ENCODE peak calls at places on chromosomes 2 and 18, in six cellular contexts. K is nephron progenitor cell; H is stimulated activated naive B cell treated with anti-CD40 and anti-IgM and Interleukin-4, amounts not matched to agents 10 μg/mL and 1 μg/mL and 100 μg/mL, for 72 hours; T is GM03348; U is psoas muscle; M is dermis blood vessel endothelial cell. O is an unnamed sample.
A peak's percentile ranks its signal among the peaks of the same experiment; 100 is the strongest.

GRCh38 chr2:235445116-235445515 is 48.7 kb upstream of the AGAP1 start:
- DNase-seq in K (no peak), H (no peak), T (no peak), U (no peak), M (no peak), O (no peak)

GRCh38 chr2:211413746-211414145 is 857.3 kb downstream of the CPS1 start:
- DNase-seq in K (no peak), H (no peak), T (no peak), U (no peak), M (no peak), O (no peak)

GRCh38 chr2:41937921-41938708 is 109.7 kb upstream of the PKDCC start:
- DNase-seq in K (no peak), H (no peak), T (no peak), U (no peak), M (no peak), O (no peak)

GRCh38 chr2:152730591-152731333 is 12.3 kb downstream of the ARL6IP6 start:
- DNase-seq in K (no peak), H (no peak), T (peak; percentile 9), U (no peak), M (no peak), O (no peak)

GRCh38 chr2:10297191-10297700 is 5.5 kb upstream of the HPCAL1 start:
- DNase-seq in K (no peak), H (no peak), T (no peak), U (no peak), M (no peak), O (no peak)

GRCh38 chr18:79511271-79511670 is 115.5 kb downstream of the NFATC1 start:
- DNase-seq in K (no peak), H (no peak), T (no peak), U (no peak), M (no peak), O (peak; percentile 18)

GRCh38 chr2:10331033-10331701 is 28.5 kb downstream of the HPCAL1 start:
- DNase-seq in K (peak; percentile 15), H (peak; percentile 24), T (peak; percentile 43), U (peak; percentile 66), M (peak; percentile 62), O (peak; percentile 92)

GRCh38 chr2:120577896-120578295 is 157.8 kb upstream of the GLI2 start:
- DNase-seq in K (no peak), H (no peak), T (no peak), U (peak; percentile 3), M (no peak), O (peak; percentile 10)

GRCh38 chr18:45785015-45785597 is 40.4 kb upstream of the SIGLEC15 start:
- DNase-seq in K (no peak), H (no peak), T (no peak), U (no peak), M (no peak), O (peak; percentile 32)

GRCh38 chr2:156589381-156590079 is 153.4 kb downstream of the GPD2 start:
- DNase-seq in K (no peak), H (no peak), T (peak; percentile 50), U (no peak), M (peak; percentile 75), O (no peak)

GRCh38 chr2:196249860-196250259 is 78.5 kb upstream of the STK17B start:
- DNase-seq in K (no peak), H (no peak), T (peak; percentile 25), U (no peak), M (peak; percentile 50), O (no peak)

GRCh38 chr2:165634282-165634681 is 159.8 kb downstream of the GALNT3 start:
- DNase-seq in K (no peak), H (no peak), T (no peak), U (no peak), M (no peak), O (no peak)

GRCh38 chr2:21041943-21042707 is 1.7 kb downstream of the APOB start:
- DNase-seq in K (no peak), H (no peak), T (no peak), U (no peak), M (no peak), O (no peak)

GRCh38 chr18:42187611-42188378 is 232.8 kb downstream of the PIK3C3 start:
- DNase-seq in K (no peak), H (no peak), T (no peak), U (no peak), M (no peak), O (no peak)

GRCh38 chr2:905091-905832 is 45.4 kb upstream of the SNTG2 start:
- DNase-seq in K (no peak), H (no peak), T (no peak), U (no peak), M (no peak), O (no peak)

GRCh38 chr18:76565238-76566173 is 70.5 kb upstream of the ZNF516 start:
- DNase-seq in K (peak; percentile 73), H (no peak), T (peak; percentile 93), U (peak; percentile 70), M (peak; percentile 66), O (no peak)

GRCh38 chr2:109247812-109248211 is 118.8 kb downstream of the SH3RF3 start:
- DNase-seq in K (no peak), H (no peak), T (no peak), U (no peak), M (peak; percentile 64), O (no peak)

GRCh38 chr2:181459646-181460045 is 2.5 kb downstream of the ITGA4 start:
- DNase-seq in K (no peak), H (no peak), T (peak; percentile 45), U (no peak), M (no peak), O (no peak)

GRCh38 chr18:22300665-22301636 is 116.8 kb downstream of the CTAGE1 start:
- DNase-seq in K (no peak), H (no peak), T (no peak), U (no peak), M (no peak), O (no peak)

GRCh38 chr2:84458436-84459027 is 548 bp downstream of the SUCLG1 start:
- DNase-seq in K (no peak), H (no peak), T (peak; percentile 18), U (no peak), M (peak; percentile 30), O (no peak)

GRCh38 chr2:150075831-150076230 is 411.6 kb downstream of the RND3 start:
- DNase-seq in K (no peak), H (no peak), T (peak; percentile 47), U (no peak), M (peak; percentile 51), O (no peak)

GRCh38 chr2:54388093-54388492 is 68.0 kb upstream of the SPTBN1 start:
- DNase-seq in K (peak; percentile 15), H (no peak), T (peak; percentile 23), U (no peak), M (no peak), O (no peak)

GRCh38 chr2:46216213-46216612 is 81.0 kb upstream of the EPAS1 start:
- DNase-seq in K (no peak), H (no peak), T (no peak), U (no peak), M (no peak), O (no peak)

GRCh38 chr2:81396417-81397019 is 1092.0 kb upstream of the LRRTM1 start:
- DNase-seq in K (no peak), H (no peak), T (no peak), U (no peak), M (no peak), O (no peak)

GRCh38 chr2:219541611-219542180 is 1.9 kb downstream of the CHPF start:
- DNase-seq in K (peak; percentile 87), H (peak; percentile 82), T (peak; percentile 58), U (peak; percentile 74), M (peak; percentile 82), O (peak; percentile 84)

GRCh38 chr2:6934329-6934728 is 17.1 kb downstream of the RNF144A start:
- DNase-seq in K (no peak), H (no peak), T (no peak), U (no peak), M (no peak), O (no peak)

GRCh38 chr18:44526705-44527415 is 153.8 kb upstream of the SETBP1 start:
- DNase-seq in K (no peak), H (no peak), T (no peak), U (no peak), M (no peak), O (no peak)

GRCh38 chr2:196924051-196924450 is 2.5 kb downstream of the PGAP1 start:
- DNase-seq in K (no peak), H (no peak), T (no peak), U (no peak), M (peak; percentile 21), O (no peak)

GRCh38 chr2:210503622-210504300 is 27.2 kb upstream of the LANCL1 start:
- DNase-seq in K (no peak), H (no peak), T (no peak), U (no peak), M (peak; percentile 21), O (no peak)

GRCh38 chr2:50765590-50765989 is 266.3 kb downstream of the NRXN1 start:
- DNase-seq in K (no peak), H (no peak), T (no peak), U (no peak), M (no peak), O (no peak)

GRCh38 chr2:237942512-237942897 is 24.3 kb upstream of the UBE2F start:
- DNase-seq in K (no peak), H (no peak), T (no peak), U (no peak), M (peak; percentile 32), O (no peak)

GRCh38 chr2:10832228-10832936 is 19.8 kb upstream of the PDIA6 start:
- DNase-seq in K (peak; percentile 91), H (peak; percentile 73), T (peak; percentile 93), U (peak; percentile 75), M (peak; percentile 90), O (peak; percentile 94)